ENCODE peak calls at places on chromosomes 6 and 20, in nine cellular contexts. X is left lung; R is ovary; Y is CD8-positive, alpha-beta memory T cell; U is fibroblast of lung; D is adrenal gland; F is BE2C; T is A549; H is upper lobe of right lung. I is an unnamed sample.

GRCh38 chr20:38804682-38805501 is 605 bp upstream of the PPP1R16B start:
- DNase-seq in X (no peak), R (no peak), Y (peak; percentile 93), U (no peak), D (no peak), F (no peak), T (no peak), H (no peak), I (no peak)

GRCh38 chr20:16003310-16003709 is 569.9 kb downstream of the KIF16B start:
- DNase-seq in X (no peak), R (no peak), Y (no peak), U (no peak), D (no peak), F (no peak), T (no peak), H (no peak), I (no peak)

GRCh38 chr20:10696650-10697049 is 22.9 kb upstream of the JAG1 start:
- DNase-seq in X (peak; percentile 65), R (no peak), Y (no peak), U (no peak), D (no peak), F (peak; percentile 28), T (no peak), H (no peak), I (no peak)

GRCh38 chr6:18441253-18441979 is 54.3 kb downstream of the RNF144B start:
- DNase-seq in X (no peak), R (no peak), Y (no peak), U (no peak), D (no peak), F (no peak), T (no peak), H (no peak), I (no peak)

GRCh38 chr6:27810768-27811298 is 101.4 kb downstream of the OR2B2 start:
- DNase-seq in X (no peak), R (peak; percentile 22), Y (peak; percentile 48), U (no peak), D (no peak), F (no peak), T (no peak), H (no peak), I (no peak)

GRCh38 chr20:10790013-10790412 is 116.2 kb upstream of the JAG1 start:
- DNase-seq in X (no peak), R (no peak), Y (no peak), U (no peak), D (no peak), F (no peak), T (no peak), H (no peak), I (no peak)

GRCh38 chr6:34539181-34539580 is 16.9 kb downstream of the SPDEF start:
- DNase-seq in X (no peak), R (no peak), Y (no peak), U (no peak), D (no peak), F (no peak), T (no peak), H (no peak), I (no peak)

GRCh38 chr6:29137724-29138123 is 29.9 kb downstream of the OR2J3 start:
- DNase-seq in X (no peak), R (no peak), Y (no peak), U (no peak), D (no peak), F (no peak), T (no peak), H (no peak), I (no peak)

GRCh38 chr6:28491984-28492317 is 23.6 kb downstream of the GPX6 start:
- DNase-seq in X (no peak), R (no peak), Y (no peak), U (no peak), D (no peak), F (no peak), T (no peak), H (no peak), I (no peak)

GRCh38 chr6:104995989-104996617 is 39.2 kb downstream of the LIN28B start:
- DNase-seq in X (no peak), R (peak; percentile 13), Y (no peak), U (peak; percentile 20), D (no peak), F (no peak), T (peak; percentile 11), H (no peak), I (no peak)

GRCh38 chr20:14219801-14220461 is 117.5 kb downstream of the FLRT3 start:
- DNase-seq in X (peak; percentile 18), R (no peak), Y (no peak), U (no peak), D (no peak), F (no peak), T (peak; percentile 88), H (peak; percentile 37), I (no peak)

GRCh38 chr6:105692630-105693212 is 289.8 kb upstream of the PREP start:
- DNase-seq in X (no peak), R (no peak), Y (no peak), U (no peak), D (no peak), F (no peak), T (no peak), H (no peak), I (no peak)

GRCh38 chr6:10373642-10374359 is 41.1 kb downstream of the TFAP2A start:
- DNase-seq in X (no peak), R (no peak), Y (no peak), U (peak; percentile 3), D (no peak), F (no peak), T (peak; percentile 45), H (no peak), I (no peak)

GRCh38 chr6:3227363-3228045 is at the start of gene TUBB2B:
- DNase-seq in X (peak; percentile 71), R (no peak), Y (no peak), U (peak; percentile 63), D (no peak), F (peak; percentile 95), T (no peak), H (no peak), I (no peak)

GRCh38 chr6:40520108-40520507 is 67.1 kb downstream of the LRFN2 start:
- DNase-seq in X (no peak), R (no peak), Y (no peak), U (no peak), D (no peak), F (no peak), T (no peak), H (no peak), I (no peak)

GRCh38 chr6:31908791-31909190 is 6.9 kb upstream of the ZBTB12 start:
- DNase-seq in X (no peak), R (no peak), Y (no peak), U (peak; percentile 65), D (no peak), F (no peak), T (peak; percentile 35), H (no peak), I (no peak)

GRCh38 chr20:25549866-25550477 is 35.4 kb downstream of the NINL start:
- DNase-seq in X (no peak), R (no peak), Y (no peak), U (peak; percentile 67), D (no peak), F (no peak), T (no peak), H (no peak), I (no peak)

GRCh38 chr20:58143531-58143930 is 84.9 kb downstream of the ANKRD60 start:
- DNase-seq in X (no peak), R (no peak), Y (no peak), U (no peak), D (peak; percentile 24), F (no peak), T (no peak), H (peak; percentile 33), I (no peak)

DNA sequence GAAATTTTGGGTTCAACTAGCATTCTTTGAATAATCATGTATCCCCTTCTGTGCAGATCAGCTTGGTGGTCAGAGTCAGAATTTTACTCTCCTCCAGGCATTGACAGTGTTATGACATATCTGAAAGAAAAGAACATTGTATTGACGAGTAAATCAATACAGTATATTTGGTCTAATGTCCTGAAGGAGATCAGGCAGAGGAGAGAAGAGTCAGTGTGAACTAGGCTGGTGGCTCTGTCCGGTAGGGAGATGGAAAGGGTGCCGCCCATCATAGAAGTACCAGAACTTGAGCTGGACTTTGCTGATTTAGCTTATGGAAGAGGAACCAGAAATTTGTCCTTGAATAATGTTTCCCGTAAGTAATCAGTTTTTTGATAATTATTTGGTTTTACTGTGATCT is at the start of gene CALHM6:
- DNase-seq in X (no peak), R (no peak), Y (no peak), U (no peak), D (no peak), F (no peak), T (no peak), H (no peak), I (no peak)
- H3K4me3 ChIP-seq in X (peak within 1 kb of the TSS; percentile 26), R (peak within 1 kb of the TSS; percentile 21), Y (peak within 1 kb of the TSS; percentile 56), U (peak within 1 kb of the TSS; percentile 46), D (peak within 1 kb of the TSS; percentile 46), F (peak within 1 kb of the TSS; percentile 37), T (no peak within 1 kb of the TSS), H (peak within 1 kb of the TSS; percentile 47), I (peak within 1 kb of the TSS; percentile 37)

GRCh38 chr6:164579035-164579434 is 730.4 kb downstream of the C6orf118 start:
- DNase-seq in X (no peak), R (no peak), Y (no peak), U (no peak), D (no peak), F (no peak), T (no peak), H (no peak), I (no peak)

GRCh38 chr6:164578616-164579015 is 730.8 kb downstream of the C6orf118 start:
- DNase-seq in X (no peak), R (no peak), Y (no peak), U (no peak), D (no peak), F (no peak), T (no peak), H (no peak), I (no peak)

DNA sequence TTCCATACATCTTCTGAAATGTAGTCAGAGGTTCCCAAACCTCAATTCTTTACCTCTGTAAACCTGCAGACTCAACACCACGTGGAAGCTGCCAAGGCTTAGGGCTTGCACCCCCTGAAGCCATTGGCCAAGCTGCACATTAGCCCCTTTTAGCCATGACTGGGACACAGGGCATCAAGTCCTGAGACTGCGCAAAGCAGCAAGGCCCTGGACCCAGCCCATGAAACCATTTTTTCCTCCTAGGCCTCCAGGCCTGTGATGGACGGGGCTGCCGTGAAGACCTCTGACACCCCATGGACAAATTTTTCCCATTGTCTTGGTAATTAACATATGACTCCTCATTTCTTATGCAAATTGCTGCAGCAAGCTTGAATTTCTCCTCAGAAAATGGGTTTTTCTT is 727.8 kb downstream of the C6orf118 start:
- DNase-seq in X (no peak), R (no peak), Y (no peak), U (no peak), D (no peak), F (no peak), T (no peak), H (no peak), I (no peak)
- H3K9me3 ChIP-seq in X (no peaks in the 10 kb centered on the region), R (no peaks in the 10 kb centered on the region), Y (no peaks in the 10 kb centered on the region), U (no peaks in the 10 kb centered on the region), D (no peaks in the 10 kb centered on the region), F (no peaks in the 10 kb centered on the region), T (no peaks in the 10 kb centered on the region), H (no peaks in the 10 kb centered on the region), I (no peaks in the 10 kb centered on the region)

GRCh38 chr6:36335465-36336209 is 1.1 kb downstream of the BNIP5 start:
- DNase-seq in X (no peak), R (no peak), Y (no peak), U (no peak), D (no peak), F (no peak), T (no peak), H (no peak), I (no peak)
- H3K4me3 ChIP-seq in X (no peak overlapping the region), R (no peak overlapping the region), Y (no peak overlapping the region), U (no peak overlapping the region), D (no peak overlapping the region), F (no peak overlapping the region), T (no peak overlapping the region), H (no peak overlapping the region), I (no peak overlapping the region)

GRCh38 chr20:41601742-41602141 is 16.4 kb downstream of the CHD6 start:
- DNase-seq in X (no peak), R (no peak), Y (no peak), U (no peak), D (no peak), F (no peak), T (no peak), H (no peak), I (no peak)
- H3K9me3 ChIP-seq in X (no peaks in the 10 kb centered on the region), R (no peaks in the 10 kb centered on the region), Y (peaks cover 35% of the 10 kb centered on the region), U (no peaks in the 10 kb centered on the region), D (peaks cover 17% of the 10 kb centered on the region), F (peaks cover 3% of the 10 kb centered on the region), T (peaks cover 29% of the 10 kb centered on the region), H (peaks cover 25% of the 10 kb centered on the region), I (no peaks in the 10 kb centered on the region)